ENCODE peak calls at places on chromosomes 12 and 14, in eight cellular contexts. One of them, this sample, is unnamed.

GRCh38 chr12:107126688-107127481 is 33.5 kb upstream of the CRY1 start:
- DNase-seq in glutamatergic neuron: no peak
- DNase-seq in lower leg skin: no peak
- DNase-seq in pancreas: no peak
- DNase-seq in lung: no peak
- DNase-seq in A549: no peak
- DNase-seq in Calu3: no peak
- DNase-seq in CD4-positive, alpha-beta T cell: no peak
- DNase-seq in this sample: no peak

GRCh38 chr12:124595444-124595843 is 28.0 kb upstream of the NCOR2 start:
- DNase-seq in Calu3: no peak
- DNase-seq in A549: no peak
- DNase-seq in pancreas: no peak
- DNase-seq in CD4-positive, alpha-beta T cell: no peak
- DNase-seq in glutamatergic neuron: no peak
- DNase-seq in lower leg skin: no peak
- DNase-seq in lung: no peak
- DNase-seq in this sample: no peak

GRCh38 chr12:108152179-108152538 is 23.1 kb downstream of the WSCD2 start:
- DNase-seq in lung: no peak
- DNase-seq in CD4-positive, alpha-beta T cell: no peak
- DNase-seq in pancreas: no peak
- DNase-seq in A549: no peak
- DNase-seq in glutamatergic neuron: no peak
- DNase-seq in lower leg skin: no peak
- DNase-seq in Calu3: no peak
- DNase-seq in this sample: no peak

GRCh38 chr12:124678421-124678893 is 111.0 kb upstream of the NCOR2 start:
- DNase-seq in Calu3: no peak
- DNase-seq in CD4-positive, alpha-beta T cell: no peak
- DNase-seq in pancreas: no peak
- DNase-seq in A549: no peak
- DNase-seq in glutamatergic neuron: peak; percentile 50
- DNase-seq in lower leg skin: no peak
- DNase-seq in lung: no peak
- DNase-seq in this sample: no peak

GRCh38 chr12:77947326-77947725 is 116.6 kb downstream of the NAV3 start:
- DNase-seq in glutamatergic neuron: no peak
- DNase-seq in lower leg skin: no peak
- DNase-seq in A549: no peak
- DNase-seq in pancreas: no peak
- DNase-seq in Calu3: no peak
- DNase-seq in CD4-positive, alpha-beta T cell: no peak
- DNase-seq in lung: no peak
- DNase-seq in this sample: no peak

GRCh38 chr14:75053396-75054289 is 2.4 kb upstream of the MLH3 start:
- DNase-seq in A549: no peak
- DNase-seq in pancreas: no peak
- DNase-seq in glutamatergic neuron: no peak
- DNase-seq in Calu3: no peak
- DNase-seq in lung: no peak
- DNase-seq in lower leg skin: no peak
- DNase-seq in CD4-positive, alpha-beta T cell: no peak
- DNase-seq in this sample: no peak

GRCh38 chr14:94936411-94936892 is 166.5 kb upstream of the GSC start:
- DNase-seq in CD4-positive, alpha-beta T cell: no peak
- DNase-seq in Calu3: no peak
- DNase-seq in glutamatergic neuron: peak; percentile 44
- DNase-seq in lower leg skin: peak; percentile 92
- DNase-seq in A549: no peak
- DNase-seq in lung: peak; percentile 32
- DNase-seq in pancreas: peak; percentile 84
- DNase-seq in this sample: no peak

GRCh38 chr12:8709124-8709830 is 11.5 kb downstream of the RIMKLB start:
- DNase-seq in A549: no peak
- DNase-seq in lung: no peak
- DNase-seq in glutamatergic neuron: no peak
- DNase-seq in CD4-positive, alpha-beta T cell: no peak
- DNase-seq in pancreas: no peak
- DNase-seq in Calu3: peak; percentile 37
- DNase-seq in lower leg skin: no peak
- DNase-seq in this sample: no peak

GRCh38 chr14:32324601-32325000 is 4.5 kb upstream of the AKAP6 start:
- DNase-seq in lung: no peak
- DNase-seq in pancreas: no peak
- DNase-seq in CD4-positive, alpha-beta T cell: no peak
- DNase-seq in A549: no peak
- DNase-seq in glutamatergic neuron: no peak
- DNase-seq in lower leg skin: no peak
- DNase-seq in Calu3: no peak
- DNase-seq in this sample: no peak

GRCh38 chr12:76219806-76220205 is 128.4 kb downstream of the BBS10 start:
- DNase-seq in Calu3: no peak
- DNase-seq in pancreas: no peak
- DNase-seq in lung: no peak
- DNase-seq in glutamatergic neuron: no peak
- DNase-seq in CD4-positive, alpha-beta T cell: no peak
- DNase-seq in lower leg skin: no peak
- DNase-seq in A549: no peak
- DNase-seq in this sample: no peak
- TF ChIP-seq CTCF in Calu3: no peak
- TF ChIP-seq CTCF in pancreas: no peak
- TF ChIP-seq CTCF in lung: no peak
- TF ChIP-seq CTCF in glutamatergic neuron: no peak
- TF ChIP-seq CTCF in CD4-positive, alpha-beta T cell: no peak
- TF ChIP-seq CTCF in lower leg skin: no peak
- TF ChIP-seq CTCF in A549: no peak
- TF ChIP-seq CTCF in this sample: no peak

GRCh38 chr12:92814584-92814983 is 111.8 kb downstream of the PLEKHG7 start:
- DNase-seq in lower leg skin: no peak
- DNase-seq in glutamatergic neuron: no peak
- DNase-seq in Calu3: no peak
- DNase-seq in pancreas: no peak
- DNase-seq in A549: no peak
- DNase-seq in lung: no peak
- DNase-seq in CD4-positive, alpha-beta T cell: no peak
- DNase-seq in this sample: no peak
- TF ChIP-seq CTCF in lower leg skin: no peak
- TF ChIP-seq CTCF in glutamatergic neuron: no peak
- TF ChIP-seq CTCF in Calu3: no peak
- TF ChIP-seq CTCF in pancreas: no peak
- TF ChIP-seq CTCF in A549: no peak
- TF ChIP-seq CTCF in lung: no peak
- TF ChIP-seq CTCF in CD4-positive, alpha-beta T cell: no peak
- TF ChIP-seq CTCF in this sample: no peak

DNA sequence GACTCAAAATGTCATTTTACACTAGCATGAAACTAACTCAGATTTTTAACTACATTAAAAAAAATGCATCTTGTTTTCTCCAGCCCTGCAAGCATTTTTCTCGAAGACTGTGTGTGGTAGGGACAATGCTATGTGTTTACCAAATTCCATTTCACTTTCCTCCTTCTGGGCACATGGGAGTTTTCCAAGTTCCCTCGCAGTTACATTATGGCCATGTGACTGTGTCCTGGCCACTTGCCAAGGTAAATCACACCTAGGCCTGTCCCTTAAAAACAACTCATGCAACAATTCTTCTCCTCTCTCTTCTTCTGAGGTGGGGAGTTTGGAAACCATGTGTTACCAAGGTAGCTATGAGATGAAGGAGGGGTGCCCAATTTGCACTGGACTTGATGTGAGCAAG is 108.7 kb downstream of the SYT10 start:
- DNase-seq in Calu3: peak; percentile 19
- DNase-seq in glutamatergic neuron: no peak
- DNase-seq in A549: no peak
- DNase-seq in lower leg skin: no peak
- DNase-seq in CD4-positive, alpha-beta T cell: no peak
- DNase-seq in lung: no peak
- DNase-seq in pancreas: no peak
- DNase-seq in this sample: no peak
- TF ChIP-seq CTCF in Calu3: no peak
- TF ChIP-seq CTCF in glutamatergic neuron: no peak
- TF ChIP-seq CTCF in A549: no peak
- TF ChIP-seq CTCF in lower leg skin: no peak
- TF ChIP-seq CTCF in CD4-positive, alpha-beta T cell: no peak
- TF ChIP-seq CTCF in lung: no peak
- TF ChIP-seq CTCF in pancreas: no peak
- TF ChIP-seq CTCF in this sample: no peak

GRCh38 chr12:98803468-98804209 is 158.5 kb downstream of the APAF1 start:
- DNase-seq in CD4-positive, alpha-beta T cell: no peak
- DNase-seq in lower leg skin: no peak
- DNase-seq in lung: no peak
- DNase-seq in Calu3: no peak
- DNase-seq in A549: no peak
- DNase-seq in glutamatergic neuron: no peak
- DNase-seq in pancreas: no peak
- DNase-seq in this sample: no peak
- TF ChIP-seq CTCF in CD4-positive, alpha-beta T cell: no peak
- TF ChIP-seq CTCF in lower leg skin: no peak
- TF ChIP-seq CTCF in lung: no peak
- TF ChIP-seq CTCF in Calu3: no peak
- TF ChIP-seq CTCF in A549: no peak
- TF ChIP-seq CTCF in glutamatergic neuron: no peak
- TF ChIP-seq CTCF in pancreas: no peak
- TF ChIP-seq CTCF in this sample: no peak

DNA sequence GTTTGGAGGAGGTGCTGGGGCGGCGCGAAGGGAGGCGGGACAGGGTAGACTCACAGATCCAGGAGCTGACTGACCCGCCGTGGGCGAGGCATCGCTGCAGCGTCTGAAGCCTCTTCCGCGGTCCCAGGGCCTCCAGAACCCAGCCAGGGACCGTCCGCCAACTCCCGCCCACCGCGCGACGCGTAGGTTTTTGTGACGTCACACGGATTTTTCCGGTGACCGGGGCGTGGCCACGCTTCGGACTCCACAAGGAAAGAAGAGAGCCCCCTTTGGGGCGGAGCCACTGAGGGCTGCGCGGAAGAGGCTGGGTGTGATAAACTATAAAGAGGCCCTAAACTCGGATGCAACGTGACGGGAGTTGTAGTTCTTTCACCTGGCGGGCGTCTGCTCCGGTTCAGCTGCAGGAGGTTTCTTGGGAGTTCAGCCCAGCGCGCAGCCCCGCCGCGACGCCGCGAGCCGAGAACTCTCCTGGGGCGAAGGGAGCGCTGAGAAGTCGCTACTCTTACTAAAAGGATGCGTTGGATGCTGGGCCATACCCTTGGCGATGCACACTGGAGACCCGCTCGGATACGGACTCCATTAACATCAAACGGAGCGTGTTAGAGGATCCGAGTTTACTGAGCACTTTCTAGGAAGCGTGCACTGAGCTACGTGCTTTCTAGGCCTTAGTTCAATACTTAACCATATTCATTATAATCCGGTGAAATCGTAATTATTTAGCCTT is at the start of gene AMN1:
- DNase-seq in A549: peak; percentile 98
- DNase-seq in pancreas: peak; percentile 99
- DNase-seq in CD4-positive, alpha-beta T cell: peak; percentile 96
- DNase-seq in lung: peak; percentile 100
- DNase-seq in Calu3: peak; percentile 99
- DNase-seq in glutamatergic neuron: peak; percentile 99
- DNase-seq in lower leg skin: peak; percentile 100
- DNase-seq in this sample: peak; percentile 98
- TF ChIP-seq CTCF in A549: no peak
- TF ChIP-seq CTCF in pancreas: no peak
- TF ChIP-seq CTCF in CD4-positive, alpha-beta T cell: peak; percentile 21
- TF ChIP-seq CTCF in lung: no peak
- TF ChIP-seq CTCF in Calu3: no peak
- TF ChIP-seq CTCF in glutamatergic neuron: no peak
- TF ChIP-seq CTCF in lower leg skin: no peak
- TF ChIP-seq CTCF in this sample: no peak

DNA sequence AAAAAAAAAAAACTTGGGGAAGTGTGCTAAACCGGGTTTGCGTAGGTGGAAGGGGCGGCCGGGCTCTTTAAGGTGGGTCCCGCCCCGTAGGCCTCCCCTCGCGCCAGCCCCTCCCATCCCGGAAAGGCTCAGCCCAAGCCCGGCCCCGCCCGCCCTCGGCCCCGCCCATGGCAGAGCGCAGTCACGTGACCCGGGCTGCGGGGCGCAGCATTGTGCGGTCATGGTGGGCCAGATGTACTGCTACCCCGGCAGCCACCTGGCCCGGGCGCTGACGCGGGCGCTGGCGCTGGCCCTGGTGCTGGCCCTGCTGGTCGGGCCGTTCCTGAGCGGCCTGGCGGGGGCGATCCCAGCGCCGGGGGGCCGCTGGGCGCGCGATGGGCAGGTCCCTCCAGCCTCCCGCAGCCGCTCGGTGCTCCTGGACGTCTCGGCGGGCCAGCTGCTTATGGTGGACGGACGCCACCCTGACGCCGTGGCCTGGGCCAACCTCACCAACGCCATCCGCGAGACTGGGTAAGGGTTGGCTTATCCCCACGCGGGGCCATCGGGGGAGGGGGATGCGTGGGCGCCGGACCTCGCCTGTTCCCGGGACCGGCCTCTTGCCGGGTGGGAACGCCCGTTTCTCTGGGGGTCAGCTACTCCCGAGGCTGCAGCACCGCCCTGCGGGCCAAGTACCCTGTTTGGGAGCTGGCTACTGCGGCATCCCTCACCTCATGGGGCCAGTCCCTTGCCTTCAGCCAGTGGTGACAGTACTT is at the start of gene PLBD2:
- DNase-seq in glutamatergic neuron: peak; percentile 96
- DNase-seq in lower leg skin: peak; percentile 98
- DNase-seq in pancreas: peak; percentile 97
- DNase-seq in CD4-positive, alpha-beta T cell: peak; percentile 91
- DNase-seq in lung: peak; percentile 94
- DNase-seq in Calu3: peak; percentile 94
- DNase-seq in A549: peak; percentile 93
- DNase-seq in this sample: peak; percentile 88
- TF ChIP-seq CTCF in glutamatergic neuron: no peak
- TF ChIP-seq CTCF in lower leg skin: no peak
- TF ChIP-seq CTCF in pancreas: no peak
- TF ChIP-seq CTCF in CD4-positive, alpha-beta T cell: no peak
- TF ChIP-seq CTCF in lung: no peak
- TF ChIP-seq CTCF in Calu3: no peak
- TF ChIP-seq CTCF in A549: no peak
- TF ChIP-seq CTCF in this sample: no peak

GRCh38 chr14:89144642-89145041 is 272.4 kb downstream of the FOXN3 start:
- DNase-seq in CD4-positive, alpha-beta T cell: no peak
- DNase-seq in Calu3: no peak
- DNase-seq in glutamatergic neuron: no peak
- DNase-seq in lung: no peak
- DNase-seq in pancreas: no peak
- DNase-seq in A549: no peak
- DNase-seq in lower leg skin: no peak
- DNase-seq in this sample: no peak
- TF ChIP-seq CTCF in CD4-positive, alpha-beta T cell: no peak
- TF ChIP-seq CTCF in Calu3: no peak
- TF ChIP-seq CTCF in glutamatergic neuron: no peak
- TF ChIP-seq CTCF in lung: no peak
- TF ChIP-seq CTCF in pancreas: no peak
- TF ChIP-seq CTCF in A549: no peak
- TF ChIP-seq CTCF in lower leg skin: no peak
- TF ChIP-seq CTCF in this sample: no peak

GRCh38 chr14:22906073-22906472 is 12.9 kb downstream of the RBM23 start:
- DNase-seq in lung: no peak
- DNase-seq in pancreas: no peak
- DNase-seq in Calu3: no peak
- DNase-seq in glutamatergic neuron: no peak
- DNase-seq in lower leg skin: no peak
- DNase-seq in A549: no peak
- DNase-seq in CD4-positive, alpha-beta T cell: no peak
- DNase-seq in this sample: no peak
- TF ChIP-seq CTCF in lung: no peak
- TF ChIP-seq CTCF in pancreas: no peak
- TF ChIP-seq CTCF in Calu3: no peak
- TF ChIP-seq CTCF in glutamatergic neuron: no peak
- TF ChIP-seq CTCF in lower leg skin: no peak
- TF ChIP-seq CTCF in A549: no peak
- TF ChIP-seq CTCF in CD4-positive, alpha-beta T cell: no peak
- TF ChIP-seq CTCF in this sample: no peak

GRCh38 chr14:103562385-103563088 is at the start of the genes BAG5 and COA8:
- DNase-seq in pancreas: peak; percentile 87
- DNase-seq in Calu3: peak; percentile 86
- DNase-seq in lung: peak; percentile 82
- DNase-seq in A549: peak; percentile 84
- DNase-seq in glutamatergic neuron: peak; percentile 95
- DNase-seq in CD4-positive, alpha-beta T cell: peak; percentile 76
- DNase-seq in lower leg skin: peak; percentile 97
- DNase-seq in this sample: peak; percentile 87
- TF ChIP-seq CTCF in pancreas: no peak
- TF ChIP-seq CTCF in Calu3: no peak
- TF ChIP-seq CTCF in lung: no peak
- TF ChIP-seq CTCF in A549: no peak
- TF ChIP-seq CTCF in glutamatergic neuron: peak; percentile 6
- TF ChIP-seq CTCF in CD4-positive, alpha-beta T cell: no peak
- TF ChIP-seq CTCF in lower leg skin: no peak
- TF ChIP-seq CTCF in this sample: no peak